ENCODE peak calls at places on chromosomes 3 and 15, in nine cellular contexts. P is H1, L is GM12891, I is breast epithelium, J is heart left ventricle, C is suprapubic skin, V is right lobe of liver, M is transverse colon, B is HCT116. X is an unnamed sample.

GRCh38 chr3:171168086-171168485 is 141.6 kb upstream of the SLC2A2 start:
- DNase-seq in J (no peak), V (peak), L (no peak), C (no peak), B (no peak), I (no peak), P (no peak), M (no peak), X (no peak)

GRCh38 chr3:98513136-98513535 is 9.6 kb downstream of the CLDND1 start:
- DNase-seq in J (no peak), C (no peak), L (no peak), M (no peak), V (no peak), I (no peak), B (peak), P (no peak), X (peak)

GRCh38 chr3:85535517-85535916 is 576.7 kb downstream of the CADM2 start:
- DNase-seq in P (no peak), V (no peak), I (no peak), L (no peak), M (no peak), J (no peak), C (no peak), B (no peak), X (no peak)

GRCh38 chr15:40122239-40122638 is 13.6 kb upstream of the BMF start:
- DNase-seq in M (no peak), B (no peak), P (peak), I (no peak), J (no peak), L (no peak), C (no peak), V (no peak), X (no peak)

GRCh38 chr3:183149915-183150825 is 12.4 kb downstream of the LAMP3 start:
- DNase-seq in B (no peak), J (no peak), V (no peak), M (no peak), L (no peak), C (no peak), P (no peak), I (no peak), X (no peak)

GRCh38 chr15:51750942-51751686 is at the start of gene TMOD2:
- DNase-seq in B (no peak), I (peak), V (peak), C (peak), P (peak), J (peak), M (peak), L (peak), X (peak)

GRCh38 chr3:115624029-115624645 is 827 bp downstream of the GAP43 start:
- DNase-seq in J (no peak), I (no peak), B (no peak), M (no peak), P (peak), V (no peak), C (no peak), L (no peak), X (no peak)

GRCh38 chr15:66838671-66839239 is 136.7 kb downstream of the SMAD6 start:
- DNase-seq in M (no peak), P (no peak), B (peak), C (no peak), I (no peak), V (no peak), L (no peak), J (no peak), X (peak)

GRCh38 chr15:23567921-23568320 is 2.4 kb downstream of the MKRN3 start:
- DNase-seq in B (no peak), V (no peak), P (no peak), J (no peak), C (no peak), L (no peak), I (no peak), M (no peak), X (no peak)

GRCh38 chr15:23565395-23566069 is at the start of gene MKRN3:
- DNase-seq in B (peak), V (no peak), M (peak), J (no peak), I (no peak), C (no peak), L (no peak), P (no peak), X (peak)

GRCh38 chr15:70045045-70045444 is 52.7 kb downstream of the TLE3 start:
- DNase-seq in I (no peak), J (no peak), B (no peak), C (no peak), P (no peak), V (no peak), M (no peak), L (no peak), X (no peak)

GRCh38 chr3:170869240-170869592 is 779 bp downstream of the RPL22L1 start:
- DNase-seq in B (no peak), V (no peak), P (no peak), J (no peak), M (no peak), C (no peak), I (no peak), L (no peak), X (no peak)

GRCh38 chr3:180683816-180684215 is 4.5 kb upstream of the CCDC39 start:
- DNase-seq in C (no peak), I (no peak), L (no peak), B (no peak), V (no peak), M (no peak), P (no peak), J (no peak), X (no peak)

GRCh38 chr3:104892044-104892443 is 474.7 kb upstream of the ALCAM start:
- DNase-seq in P (no peak), I (no peak), C (no peak), V (no peak), J (no peak), B (no peak), M (no peak), L (no peak), X (no peak)

GRCh38 chr3:150303776-150304175 is 104.3 kb upstream of the TSC22D2 start:
- DNase-seq in M (no peak), I (no peak), C (no peak), J (no peak), V (no peak), B (peak), P (no peak), L (no peak), X (peak)

GRCh38 chr15:70430029-70430428 is 332.3 kb upstream of the TLE3 start:
- DNase-seq in M (no peak), P (no peak), I (no peak), B (no peak), J (no peak), C (no peak), L (no peak), V (no peak), X (no peak)

GRCh38 chr3:118766306-118766669 is 268.4 kb downstream of the IGSF11 start:
- DNase-seq in I (no peak), J (no peak), M (no peak), B (no peak), C (no peak), L (no peak), P (no peak), V (no peak), X (no peak)

GRCh38 chr15:70863450-70864218 is 9.7 kb upstream of the LARP6 start:
- DNase-seq in P (no peak), L (no peak), I (no peak), M (no peak), V (no peak), C (no peak), B (peak), J (peak), X (no peak)

GRCh38 chr15:50791537-50791885 is 26.0 kb upstream of the SPPL2A start:
- DNase-seq in C (no peak), I (no peak), L (no peak), B (no peak), P (no peak), J (no peak), V (no peak), M (peak), X (no peak)

GRCh38 chr3:171994646-171995441 is 44.5 kb upstream of the FNDC3B start:
- DNase-seq in B (no peak), P (no peak), J (no peak), V (no peak), L (no peak), C (no peak), I (no peak), M (no peak), X (no peak)

GRCh38 chr3:131250466-131250865 is 131.1 kb upstream of the NUDT16 start:
- DNase-seq in J (no peak), B (no peak), C (no peak), I (no peak), L (no peak), V (no peak), P (no peak), M (no peak), X (no peak)

GRCh38 chr3:51371943-51372557 is 13.0 kb upstream of the MANF start:
- DNase-seq in C (peak), J (no peak), B (peak), P (peak), L (no peak), V (peak), I (no peak), M (peak), X (peak)

GRCh38 chr3:94114667-94115066 is 51.8 kb downstream of the NSUN3 start:
- DNase-seq in P (no peak), V (no peak), J (no peak), B (no peak), L (no peak), M (no peak), C (no peak), I (no peak), X (no peak)

GRCh38 chr3:37243811-37244748 is 69.7 kb upstream of the LRRFIP2 start:
- DNase-seq in J (peak), I (peak), M (peak), B (peak), C (peak), L (peak), P (peak), V (peak), X (peak)
- TF ChIP-seq POLR2A in J (no peak), I (peak), M (no peak), B (no peak), C (no peak), L (no peak), P (no peak), V (peak), X (no peak)

GRCh38 chr3:100993309-100993708 is at the start of gene ABI3BP:
- DNase-seq in B (peak), J (peak), L (no peak), I (peak), C (peak), M (peak), V (peak), P (no peak), X (peak)
- TF ChIP-seq POLR2A in B (no peak), J (peak), L (no peak), I (no peak), C (no peak), M (peak), V (no peak), P (no peak), X (no peak)

GRCh38 chr15:75639191-75639708 is 774 bp downstream of the IMP3 start:
- DNase-seq in M (no peak), V (no peak), C (no peak), J (no peak), I (no peak), L (no peak), B (no peak), P (no peak), X (peak)

GRCh38 chr15:75641176-75641498 is 1.1 kb upstream of the IMP3 start:
- DNase-seq in C (no peak), P (no peak), J (no peak), V (no peak), L (no peak), B (no peak), M (no peak), I (no peak), X (no peak)

GRCh38 chr15:75640483-75641175 is 605 bp upstream of the IMP3 start:
- DNase-seq in L (no peak), M (no peak), P (no peak), J (no peak), I (no peak), C (peak), B (peak), V (peak), X (peak)

GRCh38 chr15:75641603-75642002 is 1.6 kb upstream of the IMP3 start:
- DNase-seq in B (no peak), M (no peak), I (no peak), L (no peak), J (no peak), P (no peak), V (no peak), C (no peak), X (no peak)

DNA sequence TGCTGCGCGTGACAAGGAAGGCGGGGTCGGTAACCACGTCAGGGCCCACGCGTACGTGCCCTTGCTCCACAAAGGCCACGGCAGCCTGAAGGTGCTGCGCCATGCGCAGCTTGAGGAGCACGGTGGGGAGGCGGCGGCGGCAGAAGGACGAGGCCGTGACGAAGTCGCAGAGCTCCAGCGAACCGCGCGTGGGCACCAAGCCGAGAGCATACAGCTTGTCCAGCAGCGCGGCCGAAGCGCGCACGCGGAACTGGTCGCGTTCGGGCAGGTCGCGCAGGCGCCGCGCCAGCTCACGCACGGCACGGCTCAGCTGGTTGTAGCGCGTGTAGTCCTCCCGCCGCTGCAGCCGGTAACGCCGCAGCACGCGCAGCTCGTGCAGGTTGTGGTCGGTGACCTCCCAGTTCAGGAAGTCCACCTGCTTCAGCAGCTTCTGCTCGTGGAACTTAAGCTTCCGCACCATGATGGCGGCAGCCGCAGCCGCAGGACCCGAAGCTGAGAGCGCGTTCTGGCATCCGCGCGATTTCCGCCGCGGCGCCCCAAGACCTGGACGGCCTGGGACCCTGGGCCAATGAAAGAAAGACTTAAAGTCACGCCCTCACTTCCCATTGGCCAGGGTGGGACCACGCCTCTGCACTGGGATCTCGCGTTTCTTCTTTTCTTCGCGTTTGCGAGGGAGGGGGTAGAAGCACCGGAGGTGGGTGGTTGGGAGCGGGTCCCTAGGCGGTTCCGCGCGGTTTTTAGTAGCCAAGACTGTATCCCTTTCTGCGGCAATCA is at the start of gene IMP3:
- DNase-seq in P (peak), B (peak), I (peak), L (peak), J (peak), M (peak), V (peak), C (peak), X (peak)
- TF ChIP-seq POLR2A in P (peak), B (peak), I (peak), L (peak), J (peak), M (peak), V (peak), C (peak), X (peak)

DNA sequence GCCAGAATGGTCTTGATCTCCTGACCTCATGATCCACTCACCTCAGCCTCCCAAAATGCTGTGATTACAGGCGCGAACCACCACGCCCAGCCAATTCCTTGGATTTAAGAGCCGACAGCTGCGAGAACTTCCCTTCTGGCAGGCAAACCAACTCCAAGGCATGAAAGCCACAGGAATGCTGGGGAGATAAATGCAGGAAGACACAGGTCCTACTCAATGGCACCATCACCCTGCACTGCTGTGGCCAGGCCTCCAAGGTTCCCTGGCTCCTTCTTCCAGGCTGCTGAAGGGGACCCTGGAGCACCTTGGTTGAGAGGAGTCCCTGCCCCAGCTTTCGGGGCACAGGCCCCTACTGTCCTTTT is 98.7 kb upstream of the CHD2 start:
- DNase-seq in V (peak), L (no peak), I (no peak), B (peak), J (peak), M (peak), P (no peak), C (no peak), X (no peak)
- TF ChIP-seq POLR2A in V (no peak), L (no peak), I (no peak), B (no peak), J (no peak), M (no peak), P (no peak), C (no peak), X (no peak)

GRCh38 chr3:99817437-99818240 is at the start of gene CMSS1:
- DNase-seq in P (peak), I (peak), L (peak), M (peak), B (peak), J (peak), V (peak), C (peak), X (peak)
- TF ChIP-seq POLR2A in P (peak), I (peak), L (peak), M (peak), B (peak), J (peak), V (peak), C (no peak), X (peak)

GRCh38 chr15:92958105-92958504 is 58.0 kb downstream of the CHD2 start:
- DNase-seq in M (no peak), I (no peak), B (no peak), C (no peak), V (no peak), L (no peak), J (no peak), P (no peak), X (no peak)
- TF ChIP-seq POLR2A in M (no peak), I (no peak), B (no peak), C (no peak), V (no peak), L (no peak), J (no peak), P (no peak), X (no peak)

GRCh38 chr3:187267306-187267705 is 24.2 kb downstream of the MASP1 start:
- DNase-seq in V (no peak), J (no peak), C (no peak), M (no peak), I (no peak), P (no peak), B (no peak), L (no peak), X (no peak)

GRCh38 chr3:187266691-187267090 is 24.8 kb downstream of the MASP1 start:
- DNase-seq in V (no peak), L (no peak), J (no peak), C (no peak), M (no peak), I (no peak), B (no peak), P (no peak), X (no peak)

GRCh38 chr3:187264946-187265345 is 26.6 kb downstream of the MASP1 start:
- DNase-seq in J (no peak), L (no peak), P (no peak), V (no peak), B (no peak), I (no peak), C (no peak), M (no peak), X (no peak)

GRCh38 chr3:187264051-187264450 is 27.5 kb downstream of the MASP1 start:
- DNase-seq in C (no peak), B (no peak), M (no peak), J (no peak), V (no peak), I (no peak), L (no peak), P (no peak), X (no peak)

DNA sequence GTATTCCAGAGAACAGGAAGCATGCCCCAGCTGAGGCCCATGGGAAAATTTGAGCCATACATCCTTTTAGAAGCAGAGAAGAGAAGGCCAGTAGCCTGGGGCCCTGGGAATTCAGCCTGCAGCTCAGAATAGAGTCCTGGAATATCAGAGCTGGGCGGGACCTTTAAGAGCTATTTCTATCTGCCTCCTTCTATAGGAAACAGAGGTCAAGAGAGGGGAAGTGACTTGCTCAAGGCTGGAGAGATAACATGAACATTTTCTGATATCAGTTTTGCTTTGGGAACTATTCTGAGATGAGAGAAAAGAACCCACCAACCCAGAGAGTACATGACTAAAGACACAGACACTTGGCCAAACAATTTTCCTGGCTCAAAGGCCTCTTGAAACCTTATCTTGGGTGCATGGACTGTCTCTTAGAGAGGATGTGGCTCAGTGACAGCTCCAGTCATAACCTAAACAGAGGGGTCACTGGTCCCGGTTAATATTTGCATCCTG is 26.0 kb downstream of the MASP1 start:
- DNase-seq in J (peak), C (no peak), L (no peak), V (no peak), M (no peak), I (no peak), B (no peak), P (no peak), X (no peak)
- TF ChIP-seq POLR2A in J (no peak), C (no peak), L (no peak), V (no peak), M (no peak), I (no peak), B (no peak), P (no peak), X (no peak)

GRCh38 chr3:101561630-101562328 is at the start of gene TRMT10C:
- DNase-seq in B (peak), J (peak), I (peak), C (peak), P (peak), V (peak), M (peak), L (peak), X (peak)
- TF ChIP-seq POLR2A in B (peak), J (peak), I (peak), C (peak), P (peak), V (peak), M (peak), L (peak), X (peak)

GRCh38 chr15:64459382-64459781 is 996 bp upstream of the ZNF609 start:
- DNase-seq in L (no peak), C (no peak), I (no peak), J (no peak), M (no peak), B (no peak), P (no peak), V (no peak), X (peak)

GRCh38 chr15:64461577-64462162 is 1.3 kb downstream of the ZNF609 start:
- DNase-seq in B (no peak), V (no peak), I (no peak), L (no peak), M (no peak), C (no peak), P (no peak), J (no peak), X (peak)

GRCh38 chr15:64462492-64462891 is 2.1 kb downstream of the ZNF609 start:
- DNase-seq in I (no peak), C (no peak), B (no peak), V (no peak), M (no peak), L (no peak), J (no peak), P (no peak), X (no peak)

GRCh38 chr15:64460737-64461576 is 579 bp downstream of the ZNF609 start:
- DNase-seq in C (peak), L (peak), I (peak), P (peak), V (peak), M (peak), J (peak), B (peak), X (peak)

GRCh38 chr15:64460206-64460736 is at the start of gene ZNF609:
- DNase-seq in L (peak), P (peak), M (peak), V (peak), B (peak), C (peak), I (peak), J (peak), X (peak)
- TF ChIP-seq POLR2A in L (no peak), P (peak), M (no peak), V (peak), B (no peak), C (peak), I (peak), J (peak), X (peak)